ENCODE peak calls at places on chromosome 18, in nine cellular contexts. S, A, Z, D, F, Q, G, T and Y are unnamed samples.
A peak's percentile ranks its signal among the peaks of the same experiment; 100 is the strongest.

GRCh38 chr18:7754725-7755181 is 187.6 kb downstream of the PTPRM start:
- DNase-seq in S (no peak), A (no peak), Z (no peak), D (no peak), F (no peak), Q (no peak), G (peak; percentile 9), T (no peak), Y (no peak)

GRCh38 chr18:46250084-46250811 is 146.1 kb downstream of the HAUS1 start:
- DNase-seq in S (no peak), A (peak; percentile 82), Z (no peak), D (no peak), F (no peak), Q (peak; percentile 46), G (peak; percentile 66), T (no peak), Y (no peak)

GRCh38 chr18:66833646-66834045 is 229.8 kb upstream of the CDH19 start:
- DNase-seq in S (no peak), A (no peak), Z (no peak), D (no peak), F (no peak), Q (no peak), G (no peak), T (no peak), Y (no peak)

GRCh38 chr18:21458322-21458721 is 142.2 kb downstream of the ESCO1 start:
- DNase-seq in S (no peak), A (no peak), Z (no peak), D (no peak), F (no peak), Q (no peak), G (no peak), T (no peak), Y (no peak)

GRCh38 chr18:60417946-60418345 is 45.4 kb upstream of the MC4R start:
- DNase-seq in S (no peak), A (no peak), Z (no peak), D (no peak), F (no peak), Q (no peak), G (no peak), T (no peak), Y (no peak)

GRCh38 chr18:24446453-24446852 is 14.0 kb upstream of the HRH4 start:
- DNase-seq in S (no peak), A (no peak), Z (no peak), D (no peak), F (no peak), Q (no peak), G (no peak), T (no peak), Y (no peak)

GRCh38 chr18:56748698-56749268 is 97.6 kb downstream of the WDR7 start:
- DNase-seq in S (no peak), A (peak; percentile 35), Z (no peak), D (peak; percentile 8), F (no peak), Q (peak; percentile 64), G (peak; percentile 11), T (no peak), Y (no peak)

GRCh38 chr18:76476665-76477561 is 18.1 kb downstream of the ZNF516 start:
- DNase-seq in S (no peak), A (no peak), Z (no peak), D (no peak), F (peak; percentile 85), Q (no peak), G (peak; percentile 86), T (no peak), Y (no peak)

GRCh38 chr18:76274470-76275289 is 220.4 kb downstream of the ZNF516 start:
- DNase-seq in S (no peak), A (no peak), Z (no peak), D (peak; percentile 41), F (no peak), Q (peak; percentile 73), G (no peak), T (peak; percentile 68), Y (no peak)

GRCh38 chr18:48997985-48998831 is 47.4 kb upstream of the SMAD7 start:
- DNase-seq in S (peak; percentile 95), A (peak; percentile 68), Z (no peak), D (no peak), F (no peak), Q (peak; percentile 72), G (peak; percentile 95), T (no peak), Y (peak; percentile 97)

GRCh38 chr18:63831080-63831788 is 56.0 kb downstream of the SERPINB7 start:
- DNase-seq in S (no peak), A (no peak), Z (no peak), D (no peak), F (no peak), Q (no peak), G (peak; percentile 46), T (no peak), Y (no peak)

GRCh38 chr18:9115984-9116383 is 13.5 kb downstream of the NDUFV2 start:
- DNase-seq in S (no peak), A (no peak), Z (no peak), D (no peak), F (no peak), Q (no peak), G (no peak), T (no peak), Y (no peak)

GRCh38 chr18:48455555-48456478 is 46.6 kb upstream of the ZBTB7C start:
- DNase-seq in S (no peak), A (no peak), Z (no peak), D (no peak), F (no peak), Q (no peak), G (peak; percentile 64), T (no peak), Y (no peak)

GRCh38 chr18:79511271-79511670 is 115.5 kb downstream of the NFATC1 start:
- DNase-seq in S (peak; percentile 47), A (no peak), Z (no peak), D (no peak), F (no peak), Q (no peak), G (no peak), T (no peak), Y (no peak)

GRCh38 chr18:48572402-48573126 is 33.7 kb downstream of the CTIF start:
- DNase-seq in S (no peak), A (no peak), Z (no peak), D (no peak), F (no peak), Q (no peak), G (no peak), T (no peak), Y (no peak)

GRCh38 chr18:49949991-49950395 is 136.7 kb upstream of the ACAA2 start:
- DNase-seq in S (no peak), A (no peak), Z (peak; percentile 1), D (no peak), F (no peak), Q (no peak), G (no peak), T (no peak), Y (no peak)

GRCh38 chr18:38909972-38910371 is 1344.4 kb upstream of the CELF4 start:
- DNase-seq in S (no peak), A (no peak), Z (no peak), D (no peak), F (no peak), Q (no peak), G (no peak), T (no peak), Y (no peak)

GRCh38 chr18:9433616-9434239 is 41.6 kb upstream of the RALBP1 start:
- DNase-seq in S (no peak), A (peak; percentile 48), Z (no peak), D (no peak), F (peak; percentile 86), Q (peak; percentile 12), G (no peak), T (peak; percentile 56), Y (peak; percentile 38)

DNA sequence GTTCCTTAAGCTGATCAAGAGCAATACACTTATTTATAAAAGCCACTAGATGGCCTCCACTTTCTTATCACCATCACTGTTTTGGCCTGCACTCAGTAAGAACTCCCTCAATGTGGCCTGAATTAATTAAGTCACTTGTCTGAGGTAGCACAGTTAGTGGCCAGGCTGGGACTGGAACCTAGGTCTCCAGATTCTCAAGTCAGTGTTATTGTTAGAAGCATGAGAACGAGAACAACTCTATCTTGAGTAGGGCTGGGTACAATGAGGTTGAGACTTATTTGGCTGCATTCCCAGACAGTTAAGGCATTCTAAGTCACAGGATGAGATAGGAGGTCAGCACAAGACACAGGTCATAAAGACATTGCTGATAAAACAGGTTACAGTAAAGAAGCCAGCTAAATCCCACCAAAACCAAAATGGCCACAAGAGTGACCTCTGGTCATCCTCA is 115.8 kb downstream of the SS18 start:
- DNase-seq in S (no peak), A (no peak), Z (no peak), D (no peak), F (no peak), Q (no peak), G (no peak), T (no peak), Y (no peak)
- TF ChIP-seq CTCF in S (no peak), A (no peak), Z (no peak), D (no peak), F (no peak), Q (no peak), G (no peak), T (no peak), Y (no peak)

DNA sequence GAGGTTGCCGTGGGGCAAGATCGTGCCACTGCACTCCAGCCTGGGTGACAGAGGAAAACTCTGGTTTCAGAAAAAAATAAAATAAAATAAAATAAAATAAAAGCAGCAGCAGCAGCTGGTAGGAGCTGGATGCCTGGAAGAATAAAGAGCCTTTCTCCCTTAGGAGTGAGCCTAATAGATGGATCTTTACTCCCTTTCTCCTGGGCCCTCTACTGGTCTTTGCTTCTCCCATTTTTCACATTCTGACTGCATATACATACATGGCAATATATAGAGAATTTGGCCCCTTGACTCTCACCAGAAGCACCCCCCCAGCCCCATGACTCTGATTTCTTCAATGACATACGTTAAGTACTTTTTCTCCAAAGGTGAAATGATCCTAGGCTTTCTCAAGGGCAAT is 9.8 kb upstream of the MALT1 start:
- DNase-seq in S (no peak), A (no peak), Z (no peak), D (no peak), F (peak; percentile 31), Q (peak; percentile 24), G (peak; percentile 19), T (no peak), Y (no peak)
- TF ChIP-seq CTCF in S (peak; percentile 24), A (no peak), Z (no peak), D (peak; percentile 24), F (no peak), Q (no peak), G (peak; percentile 33), T (no peak), Y (peak; percentile 62)

GRCh38 chr18:32771169-32771751 is 1.6 kb downstream of the KLHL14 start:
- DNase-seq in S (no peak), A (peak; percentile 39), Z (no peak), D (peak; percentile 30), F (no peak), Q (peak; percentile 63), G (no peak), T (peak; percentile 41), Y (no peak)
- TF ChIP-seq CTCF in S (no peak), A (no peak), Z (no peak), D (no peak), F (no peak), Q (no peak), G (no peak), T (no peak), Y (no peak)

GRCh38 chr18:2906522-2907458 is 60.0 kb downstream of the EMILIN2 start:
- DNase-seq in S (no peak), A (peak; percentile 84), Z (no peak), D (peak; percentile 23), F (no peak), Q (peak; percentile 62), G (no peak), T (peak; percentile 48), Y (no peak)
- TF ChIP-seq CTCF in S (peak; percentile 35), A (peak; percentile 28), Z (peak; percentile 28), D (peak; percentile 36), F (no peak), Q (no peak), G (no peak), T (no peak), Y (peak; percentile 52)

GRCh38 chr18:69469444-69469919 is 68.8 kb downstream of the DOK6 start:
- DNase-seq in S (no peak), A (peak; percentile 23), Z (no peak), D (no peak), F (peak; percentile 62), Q (peak; percentile 80), G (no peak), T (peak; percentile 43), Y (no peak)
- TF ChIP-seq CTCF in S (peak; percentile 17), A (no peak), Z (peak; percentile 23), D (peak; percentile 50), F (no peak), Q (peak; percentile 77), G (no peak), T (peak; percentile 63), Y (peak; percentile 35)